ENCODE peak calls at places on chromosomes 13 and 19, in six cellular contexts. A, E, D, Q, J and N are unnamed samples.

GRCh38 chr13:83498486-83499190 is 383.6 kb downstream of the SLITRK1 start:
- DNase-seq in A (no peak), E (no peak), D (no peak), Q (peak; percentile 37), J (no peak), N (no peak)

GRCh38 chr19:3586124-3586626 is 897 bp downstream of the GIPC3 start:
- DNase-seq in A (no peak), E (peak; percentile 89), D (no peak), Q (no peak), J (no peak), N (peak; percentile 65)

GRCh38 chr19:2253106-2254051 is 2.8 kb downstream of the JSRP1 start:
- DNase-seq in A (no peak), E (peak; percentile 84), D (no peak), Q (no peak), J (no peak), N (peak; percentile 79)

GRCh38 chr19:10474962-10475451 is 28.1 kb downstream of the KEAP1 start:
- DNase-seq in A (no peak), E (no peak), D (no peak), Q (no peak), J (peak; percentile 17), N (no peak)

GRCh38 chr13:44309771-44310767 is 63.6 kb upstream of the SERP2 start:
- DNase-seq in A (no peak), E (no peak), D (no peak), Q (no peak), J (no peak), N (no peak)

GRCh38 chr13:50126378-50127016 is 111.3 kb downstream of the KCNRG start:
- DNase-seq in A (peak; percentile 32), E (no peak), D (peak; percentile 87), Q (peak; percentile 58), J (no peak), N (peak; percentile 39)

GRCh38 chr19:40411125-40411842 is 1.9 kb downstream of the PRX start:
- DNase-seq in A (no peak), E (no peak), D (no peak), Q (no peak), J (no peak), N (no peak)

GRCh38 chr19:18000981-18001836 is 6.8 kb upstream of the ARRDC2 start:
- DNase-seq in A (no peak), E (peak; percentile 77), D (peak; percentile 88), Q (peak; percentile 73), J (peak; percentile 88), N (peak; percentile 77)

GRCh38 chr19:6416658-6417405 is 7.8 kb downstream of the KHSRP start:
- DNase-seq in A (no peak), E (no peak), D (no peak), Q (no peak), J (no peak), N (no peak)

GRCh38 chr19:47113446-47114348 is at the start of gene ZC3H4:
- DNase-seq in A (peak; percentile 91), E (peak; percentile 98), D (peak; percentile 94), Q (peak; percentile 93), J (peak; percentile 98), N (peak; percentile 94)
- H2BK120ac ChIP-seq in A (peak within 1 kb of the TSS; percentile 32), E (peak within 1 kb of the TSS; percentile 7), D (peak within 1 kb of the TSS; percentile 99), Q (peak within 1 kb of the TSS; percentile 76), J (peak within 1 kb of the TSS; percentile 94), N (peak within 1 kb of the TSS; percentile 93)

GRCh38 chr13:28530729-28531194 is 35.8 kb upstream of the FLT1 start:
- DNase-seq in A (no peak), E (no peak), D (peak; percentile 44), Q (no peak), J (peak; percentile 27), N (peak; percentile 72)
- H2AFZ ChIP-seq in A (peak overlapping the region; percentile 85), E (peak overlapping the region; percentile 15), D (no peak overlapping the region), Q (peak overlapping the region; percentile 92), J (no peak overlapping the region), N (no peak overlapping the region)

DNA sequence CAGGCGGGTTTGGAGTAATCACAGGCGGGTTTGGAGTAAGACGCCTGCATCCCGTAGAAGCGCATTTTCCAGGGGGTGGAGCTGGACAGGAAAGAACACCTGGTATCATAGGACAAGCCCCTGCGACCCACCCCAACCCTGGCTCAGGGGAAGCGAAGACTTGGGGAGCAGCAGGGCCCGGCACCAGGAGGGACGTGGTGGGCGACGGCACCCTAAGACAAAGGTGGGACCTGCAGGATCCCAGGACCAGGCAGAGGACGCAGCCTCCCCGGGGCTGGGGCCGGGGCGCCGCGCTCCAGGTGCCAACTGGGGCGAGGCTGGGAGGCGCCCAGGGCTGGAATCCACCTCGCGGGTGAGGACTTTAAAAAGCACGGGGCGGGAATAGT is 520 bp downstream of the ZNF600 start:
- DNase-seq in A (no peak), E (peak; percentile 55), D (no peak), Q (no peak), J (peak; percentile 46), N (no peak)
- H3K23ac ChIP-seq in A (no peak overlapping the region), E (no peak overlapping the region), D (peak overlapping the region; percentile 0), Q (peak overlapping the region; percentile 83), J (no peak overlapping the region), N (no peak overlapping the region)

GRCh38 chr19:48962029-48962848 is 2.9 kb upstream of the FTL start:
- DNase-seq in A (no peak), E (peak; percentile 62), D (peak; percentile 53), Q (no peak), J (peak; percentile 46), N (peak; percentile 71)

GRCh38 chr19:48961673-48962028 is 3.5 kb upstream of the FTL start:
- DNase-seq in A (no peak), E (no peak), D (no peak), Q (no peak), J (no peak), N (no peak)

GRCh38 chr19:48964205-48965032 is 690 bp upstream of the FTL start:
- DNase-seq in A (no peak), E (peak; percentile 78), D (peak; percentile 86), Q (peak; percentile 44), J (peak; percentile 39), N (no peak)

GRCh38 chr19:48963371-48964204 is 1.5 kb upstream of the FTL start:
- DNase-seq in A (peak; percentile 48), E (peak; percentile 88), D (peak; percentile 86), Q (peak; percentile 71), J (no peak), N (peak; percentile 90)

DNA sequence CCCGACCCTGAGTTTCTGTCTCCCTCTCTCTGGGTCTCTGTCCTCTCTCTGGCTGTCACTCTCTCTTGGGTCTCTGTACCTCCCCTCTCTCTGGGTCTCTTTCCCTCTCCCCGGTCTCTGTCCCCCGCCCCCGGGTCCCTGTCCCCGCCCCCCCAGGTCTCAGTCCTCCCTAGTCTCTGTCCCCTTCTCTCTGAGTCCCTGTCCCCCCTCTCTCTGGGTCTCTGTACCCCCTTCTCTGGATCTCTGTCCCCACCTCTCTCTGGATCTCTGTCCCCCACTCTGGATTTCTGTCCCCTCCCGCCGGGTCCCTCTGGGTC is 2.3 kb upstream of the FTL start:
- DNase-seq in A (no peak), E (no peak), D (no peak), Q (no peak), J (no peak), N (no peak)
- H2BK120ac ChIP-seq in A (peak overlapping the region; percentile 81), E (no peak overlapping the region), D (peak overlapping the region; percentile 46), Q (peak overlapping the region; percentile 99), J (peak overlapping the region; percentile 2), N (no peak overlapping the region)

DNA sequence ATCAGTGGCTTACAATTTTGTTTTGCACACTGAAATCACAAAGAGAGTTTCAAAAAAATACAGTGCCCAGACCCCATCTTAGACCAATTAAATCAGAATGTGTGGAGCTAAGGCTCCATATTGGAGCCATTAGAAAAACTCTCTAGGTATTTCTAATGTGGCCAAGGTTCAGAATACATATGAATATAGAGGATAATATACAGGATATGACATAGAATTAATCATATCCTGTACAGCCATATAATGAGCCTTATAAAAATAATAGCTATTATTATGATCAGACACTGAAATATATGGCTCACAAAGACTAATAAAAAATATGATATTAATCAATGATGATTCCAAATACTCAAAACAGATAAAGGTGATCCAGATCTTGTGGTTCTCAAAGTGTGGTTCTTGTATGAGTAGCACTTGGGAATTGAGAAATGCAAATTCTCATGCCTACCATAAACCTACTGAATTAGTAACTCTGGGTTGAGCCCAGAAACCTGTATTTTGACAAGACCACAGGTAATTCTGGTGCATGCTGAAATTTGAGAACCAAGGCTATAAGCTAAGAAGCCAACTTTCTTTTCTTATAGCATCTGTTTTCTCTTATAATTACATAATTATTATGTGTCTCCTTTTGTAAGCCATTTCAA is 408.0 kb downstream of the DIAPH3 start:
- DNase-seq in A (no peak), E (no peak), D (no peak), Q (no peak), J (no peak), N (no peak)
- H2AFZ ChIP-seq in A (no peak overlapping the region), E (no peak overlapping the region), D (no peak overlapping the region), Q (no peak overlapping the region), J (no peak overlapping the region), N (no peak overlapping the region)

DNA sequence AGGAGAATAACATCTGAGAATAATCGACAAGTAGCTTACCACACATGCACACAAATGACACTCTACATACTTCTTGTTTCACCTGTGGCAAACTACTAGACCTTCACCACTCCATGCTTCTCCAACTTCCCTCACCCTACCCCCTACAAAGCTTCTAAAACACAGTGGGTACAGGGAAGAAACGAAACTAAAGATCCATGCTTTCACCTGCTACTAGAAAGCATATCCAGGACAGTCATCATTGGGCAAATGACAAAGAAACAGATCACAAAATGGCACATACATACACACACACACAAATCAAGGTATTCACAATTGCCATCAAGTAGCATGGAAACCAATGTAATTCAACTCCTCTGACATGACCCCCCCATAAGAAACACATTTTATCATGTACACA is 10.6 kb downstream of the BRD4 start:
- DNase-seq in A (no peak), E (no peak), D (no peak), Q (no peak), J (no peak), N (no peak)
- H3K23ac ChIP-seq in A (no peak overlapping the region), E (no peak overlapping the region), D (no peak overlapping the region), Q (no peak overlapping the region), J (no peak overlapping the region), N (no peak overlapping the region)

DNA sequence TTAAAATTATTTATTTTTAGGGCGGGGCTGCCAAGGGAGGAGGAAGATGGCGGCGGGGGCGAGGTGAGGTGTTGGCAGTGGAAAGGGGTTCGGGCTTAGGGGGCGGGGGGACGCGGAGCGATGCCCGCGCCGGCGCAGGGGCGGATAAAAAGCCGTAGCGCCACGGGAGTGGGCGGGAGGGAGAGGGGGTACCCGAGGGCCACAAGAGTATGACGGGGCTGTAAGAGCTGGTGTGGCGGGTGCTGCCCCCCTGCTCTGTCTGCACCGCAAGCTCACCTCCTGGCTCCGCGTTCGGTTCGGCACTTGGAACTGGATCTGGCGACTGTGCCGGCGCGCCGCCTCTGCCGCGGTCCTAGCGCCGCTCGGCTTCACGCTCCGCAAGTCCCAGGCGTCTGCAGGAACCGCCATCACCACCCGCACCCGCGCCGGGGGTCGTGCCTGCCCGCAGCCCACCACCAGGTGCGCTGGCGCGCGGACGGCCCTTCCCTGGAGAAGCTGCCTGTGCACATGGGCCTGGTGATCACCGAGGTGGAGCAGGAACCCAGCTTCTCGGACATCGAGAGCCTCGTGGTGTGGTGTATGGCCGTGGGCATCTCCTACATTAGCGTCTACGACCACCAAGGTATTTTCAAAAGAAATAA is 265.2 kb upstream of the SGCG start:
- DNase-seq in A (peak; percentile 52), E (peak; percentile 84), D (peak; percentile 4), Q (peak; percentile 17), J (peak; percentile 57), N (peak; percentile 88)
- H2BK120ac ChIP-seq in A (no peak overlapping the region), E (no peak overlapping the region), D (no peak overlapping the region), Q (no peak overlapping the region), J (peak overlapping the region; percentile 52), N (no peak overlapping the region)